ENCODE peak calls at places on chromosomes 16 and 17, in six cellular contexts. E is NCI-H774; F is stimulated activated CD4-positive, alpha-beta T cell treated with anti-CD3 and anti-CD28 coated beads, Interleukin-1b, Interleukin-23, amount 100 ng/mL, for 4 hours; Q is activated CD4-positive, alpha-beta T cell treated with anti-CD3 and anti-CD28 coated beads, Interleukin-2, amount 50 U/mL, for 1 hour; H is prostate gland; M is amniotic stem cell. A is an unnamed sample.

GRCh38 chr16:11586375-11586855 is 304 bp downstream of the LITAF start:
- DNase-seq in Q (no peak), E (no peak), F (peak; percentile 23), H (no peak), M (no peak), A (no peak)

GRCh38 chr16:47492428-47493357 is 31.6 kb downstream of the PHKB start:
- DNase-seq in M (no peak), H (peak; percentile 11), F (peak; percentile 2), Q (no peak), E (no peak), A (no peak)

GRCh38 chr16:70765491-70765890 is 35.5 kb downstream of the VAC14 start:
- DNase-seq in F (no peak), M (no peak), E (no peak), H (no peak), Q (no peak), A (no peak)

GRCh38 chr17:64377769-64378282 is 12.8 kb downstream of the PECAM1 start:
- DNase-seq in Q (no peak), F (no peak), E (no peak), H (no peak), M (no peak), A (no peak)

GRCh38 chr16:57167951-57168350 is 17.9 kb downstream of the PSME3IP1 start:
- DNase-seq in F (no peak), H (peak; percentile 33), M (no peak), Q (no peak), E (no peak), A (peak; percentile 65)

GRCh38 chr16:31484491-31485171 is 1.7 kb downstream of the SLC5A2 start:
- DNase-seq in E (no peak), F (no peak), M (no peak), H (no peak), Q (no peak), A (no peak)

GRCh38 chr17:39404542-39405378 is 3.3 kb upstream of the FBXL20 start:
- DNase-seq in Q (no peak), M (peak; percentile 71), E (no peak), H (no peak), F (no peak), A (no peak)

GRCh38 chr16:23359092-23359760 is 57.1 kb downstream of the SCNN1B start:
- DNase-seq in H (no peak), M (no peak), E (no peak), F (no peak), Q (no peak), A (no peak)

GRCh38 chr17:13638855-13639458 is 37.2 kb upstream of the HS3ST3A1 start:
- DNase-seq in Q (no peak), M (no peak), E (no peak), H (no peak), F (no peak), A (no peak)

GRCh38 chr17:45430738-45431530 is 1.7 kb downstream of the ARHGAP27 start:
- DNase-seq in M (no peak), E (no peak), F (peak; percentile 33), Q (no peak), H (peak; percentile 88), A (no peak)

A was measured in naive thymus-derived CD4-positive, alpha-beta T cell.